ENCODE peak calls at places on chromosomes 13 and 19, in six cellular contexts. Y is non-pigmented ciliary epithelial cell; W is AG09319; D is activated T-cell treated with anti-CD3 and anti-CD28 coated beads, Interleukin-2, amount 50 U/mL, for 4 hours; J is stimulated activated CD4-positive, alpha-beta T cell treated with anti-CD3 and anti-CD28 coated beads, Interleukin-12 subunit alpha, Interleukin-12 subunit beta, amount 100 ng/mL, for 48 hours; C is CD8-positive, alpha-beta T cell. E is an unnamed sample.

GRCh38 chr19:34120846-34121639 is 51.3 kb upstream of the LSM14A start:
- DNase-seq in Y (no peak), W (no peak), D (peak; percentile 36), J (peak; percentile 40), C (peak; percentile 55), E (no peak)

GRCh38 chr13:50457430-50458393 is 385.8 kb downstream of the DLEU7 start:
- DNase-seq in Y (no peak), W (no peak), D (no peak), J (no peak), C (no peak), E (no peak)

GRCh38 chr13:40384976-40385857 is 281.2 kb downstream of the FOXO1 start:
- DNase-seq in Y (no peak), W (no peak), D (no peak), J (no peak), C (no peak), E (no peak)

GRCh38 chr13:25136872-25137623 is 35.0 kb downstream of the AMER2 start:
- DNase-seq in Y (no peak), W (no peak), D (no peak), J (no peak), C (no peak), E (no peak)

GRCh38 chr19:1279782-1280341 is 4.5 kb downstream of the FAM174C start:
- DNase-seq in Y (no peak), W (peak; percentile 58), D (peak; percentile 76), J (peak; percentile 67), C (peak; percentile 77), E (no peak)

GRCh38 chr13:44159633-44160279 is 213.9 kb upstream of the SERP2 start:
- DNase-seq in Y (no peak), W (no peak), D (no peak), J (no peak), C (no peak), E (no peak)

GRCh38 chr19:38538793-38539528 is 78.8 kb downstream of the MAP4K1 start:
- DNase-seq in Y (no peak), W (no peak), D (no peak), J (no peak), C (peak; percentile 24), E (no peak)

GRCh38 chr19:1216756-1217155 is 11.2 kb downstream of the STK11 start:
- DNase-seq in Y (no peak), W (no peak), D (no peak), J (no peak), C (no peak), E (no peak)

GRCh38 chr13:49995535-49996165 is 1.2 kb upstream of the TRIM13 start:
- DNase-seq in Y (no peak), W (no peak), D (no peak), J (no peak), C (no peak), E (no peak)

GRCh38 chr13:108574856-108575255 is 54.6 kb upstream of the MYO16 start:
- DNase-seq in Y (no peak), W (no peak), D (no peak), J (no peak), C (no peak), E (no peak)

GRCh38 chr13:90640976-90641375 is 706.5 kb upstream of the MIR17HG start:
- DNase-seq in Y (peak; percentile 41), W (no peak), D (no peak), J (no peak), C (no peak), E (no peak)

GRCh38 chr19:30115947-30116346 is 173.9 kb downstream of the URI1 start:
- DNase-seq in Y (no peak), W (no peak), D (no peak), J (no peak), C (no peak), E (no peak)

GRCh38 chr19:16836906-16837362 is 7.7 kb downstream of the SIN3B start:
- DNase-seq in Y (no peak), W (no peak), D (no peak), J (no peak), C (no peak), E (no peak)

GRCh38 chr19:52270266-52270885 is 989 bp downstream of the ZNF766 start:
- DNase-seq in Y (no peak), W (no peak), D (no peak), J (no peak), C (no peak), E (no peak)

GRCh38 chr13:106599875-106600797 is 32.2 kb upstream of the ARGLU1 start:
- DNase-seq in Y (peak; percentile 70), W (no peak), D (no peak), J (no peak), C (no peak), E (peak; percentile 70)

GRCh38 chr13:106685142-106685541 is 117.2 kb upstream of the ARGLU1 start:
- DNase-seq in Y (no peak), W (no peak), D (no peak), J (no peak), C (no peak), E (no peak)

GRCh38 chr13:114155923-114156883 is 22.9 kb upstream of the CFAP97D2 start:
- DNase-seq in Y (no peak), W (no peak), D (no peak), J (no peak), C (no peak), E (no peak)

GRCh38 chr13:51621597-51621996 is 37.3 kb downstream of the WDFY2 start:
- DNase-seq in Y (no peak), W (no peak), D (no peak), J (no peak), C (no peak), E (no peak)

GRCh38 chr19:34332027-34332786 is 32.8 kb upstream of the GPI start:
- DNase-seq in Y (no peak), W (no peak), D (no peak), J (no peak), C (no peak), E (no peak)

E was measured in smooth muscle cell of the brain vasculature.